ENCODE peak calls at places on chromosomes 7 and 10, in seven cellular contexts. Z is fibroblast of pulmonary artery, C is OCI-LY7, Q is suprapubic skin, W is HFF-Myc, G is IMR-90, M is HepG2. Y is an unnamed sample.

GRCh38 chr7:110633313-110633712 is 457.6 kb upstream of the LRRN3 start:
- DNase-seq in Z (no peak), C (no peak), Q (no peak), W (no peak), G (no peak), M (no peak), Y (no peak)

GRCh38 chr7:3404490-3404889 is 103.4 kb downstream of the SDK1 start:
- DNase-seq in Z (peak), C (no peak), Q (no peak), W (no peak), G (peak), M (no peak), Y (no peak)

GRCh38 chr7:117273325-117274292 is 49.2 kb downstream of the WNT2 start:
- DNase-seq in Z (no peak), C (no peak), Q (no peak), W (no peak), G (no peak), M (no peak), Y (no peak)

GRCh38 chr7:72326365-72326764 is 85.8 kb downstream of the CALN1 start:
- DNase-seq in Z (no peak), C (no peak), Q (no peak), W (no peak), G (no peak), M (no peak), Y (no peak)

GRCh38 chr7:141944811-141945210 is 2.0 kb downstream of the CLEC5A start:
- DNase-seq in Z (no peak), C (no peak), Q (no peak), W (no peak), G (no peak), M (no peak), Y (no peak)

GRCh38 chr7:16926283-16926682 is 44.5 kb upstream of the AGR3 start:
- DNase-seq in Z (peak), C (peak), Q (no peak), W (no peak), G (peak), M (peak), Y (no peak)

GRCh38 chr7:100483101-100483727 is 513 bp upstream of the NYAP1 start:
- DNase-seq in Z (peak), C (peak), Q (no peak), W (no peak), G (peak), M (peak), Y (peak)

GRCh38 chr10:73931767-73932624 is 21.1 kb downstream of the PLAU start:
- DNase-seq in Z (no peak), C (peak), Q (no peak), W (no peak), G (no peak), M (peak), Y (peak)

GRCh38 chr10:28800144-28800543 is 122.8 kb downstream of the BAMBI start:
- DNase-seq in Z (no peak), C (no peak), Q (no peak), W (peak), G (peak), M (no peak), Y (no peak)

GRCh38 chr7:1714583-1715330 is 44.7 kb downstream of the ELFN1 start:
- DNase-seq in Z (no peak), C (no peak), Q (no peak), W (no peak), G (no peak), M (no peak), Y (no peak)

GRCh38 chr7:45129181-45129800 is 17.8 kb upstream of the TBRG4 start:
- DNase-seq in Z (no peak), C (no peak), Q (no peak), W (no peak), G (no peak), M (no peak), Y (no peak)

GRCh38 chr7:50660040-50660829 is 95.0 kb upstream of the DDC start:
- DNase-seq in Z (no peak), C (peak), Q (no peak), W (no peak), G (no peak), M (no peak), Y (no peak)

GRCh38 chr10:24762966-24763623 is 39.4 kb upstream of the ARHGAP21 start:
- DNase-seq in Z (peak), C (no peak), Q (no peak), W (no peak), G (peak), M (peak), Y (no peak)

GRCh38 chr7:4216016-4216415 is 466.1 kb upstream of the FOXK1 start:
- DNase-seq in Z (no peak), C (no peak), Q (no peak), W (no peak), G (no peak), M (no peak), Y (no peak)

GRCh38 chr7:102933763-102934162 is 21.0 kb downstream of the LRRC17 start:
- DNase-seq in Z (peak), C (no peak), Q (peak), W (peak), G (peak), M (no peak), Y (no peak)

GRCh38 chr10:49116509-49117365 is 1.4 kb upstream of the VSTM4 start:
- DNase-seq in Z (no peak), C (no peak), Q (no peak), W (no peak), G (no peak), M (no peak), Y (no peak)

GRCh38 chr7:18289801-18290200 is 205.7 kb upstream of the HDAC9 start:
- DNase-seq in Z (peak), C (no peak), Q (no peak), W (no peak), G (no peak), M (no peak), Y (no peak)

GRCh38 chr7:68107968-68108367 is 1111.3 kb downstream of the TYW1 start:
- DNase-seq in Z (no peak), C (no peak), Q (no peak), W (no peak), G (no peak), M (no peak), Y (no peak)

GRCh38 chr7:130595986-130596385 is 72.6 kb downstream of the COPG2 start:
- DNase-seq in Z (peak), C (no peak), Q (no peak), W (no peak), G (peak), M (no peak), Y (no peak)

GRCh38 chr7:69670701-69671100 is 72.4 kb downstream of the AUTS2 start:
- DNase-seq in Z (peak), C (no peak), Q (no peak), W (no peak), G (no peak), M (no peak), Y (no peak)

GRCh38 chr7:84274029-84274638 is 79.5 kb upstream of the SEMA3A start:
- DNase-seq in Z (peak), C (no peak), Q (no peak), W (no peak), G (peak), M (no peak), Y (no peak)

DNA sequence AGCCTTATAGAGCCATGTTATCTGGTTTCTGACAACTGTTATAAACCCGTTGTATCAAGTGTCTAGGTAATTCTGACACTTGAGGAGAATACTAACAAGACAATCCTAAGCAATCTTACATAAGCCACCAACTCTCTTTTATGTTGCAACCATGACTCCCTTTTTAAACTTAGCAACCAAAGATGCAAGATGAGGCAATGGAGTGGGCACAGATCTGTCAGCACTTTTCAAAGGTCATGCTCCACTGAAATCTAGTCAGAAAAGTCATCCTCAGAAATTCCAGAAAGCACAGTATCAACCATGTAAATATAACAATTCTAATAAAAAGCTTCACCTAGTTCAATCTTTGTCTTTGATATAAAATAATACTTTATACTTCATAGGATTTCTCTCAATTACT is 77.0 kb upstream of the SEMA3A start:
- DNase-seq in Z (peak), C (no peak), Q (no peak), W (no peak), G (peak), M (no peak), Y (no peak)
- TF ChIP-seq CTCF in Z (no peak), C (no peak), Q (no peak), W (no peak), G (no peak), M (no peak), Y (no peak)

DNA sequence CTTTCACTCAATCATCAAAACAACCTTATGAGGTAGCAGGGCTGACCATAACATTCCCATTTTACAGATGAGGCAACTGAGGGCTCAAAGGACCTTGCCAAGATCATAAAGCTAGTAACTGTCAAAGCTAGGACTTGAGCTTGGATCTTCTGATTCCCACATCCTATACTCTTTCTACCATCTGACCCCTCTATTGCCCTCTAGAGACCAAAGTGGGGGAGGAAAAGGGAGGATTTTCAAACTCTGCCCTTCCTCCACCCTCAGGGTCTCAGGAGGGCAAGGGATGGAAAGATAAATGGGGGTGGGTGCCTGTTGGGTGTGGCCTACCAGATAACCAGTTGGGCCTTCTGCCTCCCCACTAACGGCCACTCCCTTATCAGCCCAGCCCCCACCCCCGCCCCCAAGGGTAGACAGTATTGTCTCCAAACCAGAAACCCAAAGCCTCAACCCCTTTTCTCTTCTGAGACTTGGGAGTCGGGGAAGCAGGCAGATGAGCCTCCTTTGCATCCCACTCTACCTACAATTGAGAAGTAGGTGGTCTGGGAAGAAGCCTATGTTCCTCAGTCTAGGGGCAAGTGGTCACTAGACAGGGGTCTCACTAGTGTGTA is 7.9 kb downstream of the LDB1 start:
- DNase-seq in Z (no peak), C (no peak), Q (no peak), W (no peak), G (no peak), M (no peak), Y (no peak)
- TF ChIP-seq CTCF in Z (peak), C (peak), Q (no peak), W (peak), G (no peak), M (peak), Y (no peak)

GRCh38 chr7:151694828-151695580 is 175.3 kb upstream of the RHEB start:
- DNase-seq in Z (no peak), C (no peak), Q (no peak), W (no peak), G (no peak), M (peak), Y (no peak)

GRCh38 chr7:151697942-151698341 is 178.2 kb upstream of the RHEB start:
- DNase-seq in Z (no peak), C (no peak), Q (no peak), W (no peak), G (no peak), M (no peak), Y (no peak)

GRCh38 chr7:151695856-151696555 is 176.3 kb upstream of the RHEB start:
- DNase-seq in Z (no peak), C (no peak), Q (no peak), W (no peak), G (no peak), M (no peak), Y (no peak)

GRCh38 chr7:151697515-151697895 is 177.8 kb upstream of the RHEB start:
- DNase-seq in Z (no peak), C (no peak), Q (no peak), W (no peak), G (no peak), M (no peak), Y (no peak)

DNA sequence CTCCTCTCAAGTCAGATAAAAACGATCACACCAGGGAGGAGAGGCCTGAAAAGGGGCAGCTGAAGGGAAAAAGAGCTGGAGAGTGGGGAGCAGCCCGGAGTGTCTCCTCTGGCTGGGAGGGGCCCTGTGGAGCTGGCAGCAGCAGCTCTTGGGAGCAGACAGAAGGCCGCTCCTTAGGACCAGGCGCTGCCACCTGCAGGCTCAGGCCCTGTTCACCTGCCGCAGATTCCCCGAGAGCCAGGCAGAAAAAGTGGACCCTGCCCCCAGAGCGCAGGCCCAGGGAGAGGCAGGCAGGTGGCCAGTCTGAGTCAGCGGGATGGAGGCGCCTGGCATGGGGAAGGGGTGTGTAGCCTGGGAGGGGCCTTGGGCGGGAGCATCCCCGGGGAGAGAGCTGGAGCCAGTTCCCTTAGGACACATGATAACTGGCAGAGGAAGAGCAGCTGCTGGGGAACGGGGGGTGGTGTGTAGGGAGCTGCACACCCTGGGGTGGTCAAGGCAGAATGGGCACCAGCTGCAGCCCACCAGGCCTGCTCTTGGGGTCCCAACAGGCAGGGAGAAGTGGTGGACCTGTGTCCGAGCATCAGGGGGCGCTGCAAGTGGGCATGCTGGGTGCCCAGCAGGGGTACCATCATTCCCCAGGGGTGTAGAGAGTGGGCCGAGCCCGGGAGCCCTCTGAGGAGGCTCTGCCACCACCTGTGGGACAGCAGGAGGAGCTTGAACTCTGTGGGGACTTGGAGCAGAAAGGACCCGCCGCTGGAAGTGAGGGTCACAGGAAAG is 177.2 kb upstream of the RHEB start:
- DNase-seq in Z (no peak), C (no peak), Q (no peak), W (no peak), G (no peak), M (peak), Y (no peak)
- TF ChIP-seq CTCF in Z (no peak), C (no peak), Q (no peak), W (no peak), G (no peak), M (peak), Y (no peak)

GRCh38 chr7:92528188-92528957 is at the start of the genes PEX1 and RBM48:
- DNase-seq in Z (peak), C (peak), Q (peak), W (peak), G (peak), M (peak), Y (peak)
- TF ChIP-seq CTCF in Z (peak), C (peak), Q (peak), W (peak), G (peak), M (peak), Y (peak)

GRCh38 chr7:95357623-95358022 is 33.3 kb upstream of the PON1 start:
- DNase-seq in Z (peak), C (no peak), Q (no peak), W (no peak), G (no peak), M (peak), Y (no peak)
- TF ChIP-seq CTCF in Z (peak), C (no peak), Q (no peak), W (no peak), G (peak), M (no peak), Y (no peak)